ENCODE peak calls at places on chromosomes 13 and 19, in five cellular contexts. K is esophagus squamous epithelium, M is fibroblast of lung, O is AG09319, L is GM23338. T is an unnamed sample.

GRCh38 chr13:48708764-48709163 is 55.0 kb downstream of the CYSLTR2 start:
- DNase-seq in O (no peak), L (no peak), K (no peak), M (no peak), T (no peak)

GRCh38 chr13:76016799-76017198 is 380.7 kb downstream of the LMO7 start:
- DNase-seq in O (no peak), K (no peak), M (peak), L (peak), T (no peak)

GRCh38 chr19:18364826-18365528 is 21.0 kb upstream of the GDF15 start:
- DNase-seq in L (peak), K (no peak), O (peak), M (peak), T (no peak)

GRCh38 chr13:46160474-46161066 is 21.4 kb downstream of the LCP1 start:
- DNase-seq in M (peak), O (peak), K (no peak), L (peak), T (peak)

GRCh38 chr19:19459707-19460251 is 54.3 kb downstream of the GATAD2A start:
- DNase-seq in L (no peak), K (no peak), O (no peak), M (peak), T (peak)

GRCh38 chr13:75566658-75567057 is 17.1 kb downstream of the UCHL3 start:
- DNase-seq in L (peak), O (no peak), M (peak), K (no peak), T (no peak)

GRCh38 chr19:2887391-2887914 is 13.3 kb upstream of the ZNF57 start:
- DNase-seq in M (peak), L (peak), K (no peak), O (peak), T (peak)

GRCh38 chr19:16527971-16528521 is 14.2 kb downstream of the CHERP start:
- DNase-seq in M (peak), K (no peak), L (peak), O (no peak), T (peak)

GRCh38 chr13:109312399-109312798 is 474.0 kb downstream of the IRS2 start:
- DNase-seq in O (no peak), L (no peak), K (no peak), M (no peak), T (no peak)